ENCODE peak calls at places on chromosomes 13 and 19, in ten cellular contexts. One of them, this sample, is unnamed.

GRCh38 chr19:8064866-8065486 is 12.4 kb downstream of the CCL25 start:
- DNase-seq in astrocyte: no peak
- DNase-seq in aorta: no peak
- DNase-seq in type B pancreatic cell: no peak
- DNase-seq in activated naive CD8-positive, alpha-beta T cell treated with anti-CD3 and anti-CD28 coated beads, Interleukin-2, amount 50 U/mL, for 24 hours: no peak
- DNase-seq in activated CD8-positive, alpha-beta memory T cell treated with anti-CD3 and anti-CD28 coated beads for 1 hour: no peak
- DNase-seq in skeletal muscle cell: no peak
- DNase-seq in NCI-H2107: no peak
- DNase-seq in stimulated activated CD4-positive, alpha-beta T cell treated with anti-CD3 and anti-CD28 coated beads, Interleukin-15, amount 100 ng/mL, for 24 hours: no peak
- DNase-seq in A172: no peak
- DNase-seq in this sample: no peak

GRCh38 chr13:96966415-96967102 is 27.7 kb downstream of the OXGR1 start:
- DNase-seq in activated CD8-positive, alpha-beta memory T cell treated with anti-CD3 and anti-CD28 coated beads for 1 hour: no peak
- DNase-seq in type B pancreatic cell: no peak
- DNase-seq in astrocyte: no peak
- DNase-seq in stimulated activated CD4-positive, alpha-beta T cell treated with anti-CD3 and anti-CD28 coated beads, Interleukin-15, amount 100 ng/mL, for 24 hours: no peak
- DNase-seq in aorta: no peak
- DNase-seq in A172: no peak
- DNase-seq in skeletal muscle cell: no peak
- DNase-seq in NCI-H2107: no peak
- DNase-seq in activated naive CD8-positive, alpha-beta T cell treated with anti-CD3 and anti-CD28 coated beads, Interleukin-2, amount 50 U/mL, for 24 hours: no peak
- DNase-seq in this sample: no peak

GRCh38 chr19:5078179-5078578 is 109.3 kb downstream of the KDM4B start:
- DNase-seq in activated CD8-positive, alpha-beta memory T cell treated with anti-CD3 and anti-CD28 coated beads for 1 hour: no peak
- DNase-seq in astrocyte: no peak
- DNase-seq in aorta: no peak
- DNase-seq in NCI-H2107: no peak
- DNase-seq in skeletal muscle cell: no peak
- DNase-seq in type B pancreatic cell: no peak
- DNase-seq in stimulated activated CD4-positive, alpha-beta T cell treated with anti-CD3 and anti-CD28 coated beads, Interleukin-15, amount 100 ng/mL, for 24 hours: no peak
- DNase-seq in A172: no peak
- DNase-seq in activated naive CD8-positive, alpha-beta T cell treated with anti-CD3 and anti-CD28 coated beads, Interleukin-2, amount 50 U/mL, for 24 hours: no peak
- DNase-seq in this sample: no peak

GRCh38 chr13:62678039-62678438 is 1262.4 kb upstream of the PCDH20 start:
- DNase-seq in stimulated activated CD4-positive, alpha-beta T cell treated with anti-CD3 and anti-CD28 coated beads, Interleukin-15, amount 100 ng/mL, for 24 hours: no peak
- DNase-seq in A172: peak
- DNase-seq in type B pancreatic cell: no peak
- DNase-seq in activated CD8-positive, alpha-beta memory T cell treated with anti-CD3 and anti-CD28 coated beads for 1 hour: no peak
- DNase-seq in NCI-H2107: no peak
- DNase-seq in aorta: no peak
- DNase-seq in astrocyte: no peak
- DNase-seq in activated naive CD8-positive, alpha-beta T cell treated with anti-CD3 and anti-CD28 coated beads, Interleukin-2, amount 50 U/mL, for 24 hours: no peak
- DNase-seq in skeletal muscle cell: no peak
- DNase-seq in this sample: no peak

GRCh38 chr13:52128714-52129700 is at the start of gene NEK5:
- DNase-seq in skeletal muscle cell: no peak
- DNase-seq in NCI-H2107: peak
- DNase-seq in stimulated activated CD4-positive, alpha-beta T cell treated with anti-CD3 and anti-CD28 coated beads, Interleukin-15, amount 100 ng/mL, for 24 hours: peak
- DNase-seq in A172: peak
- DNase-seq in aorta: peak
- DNase-seq in activated CD8-positive, alpha-beta memory T cell treated with anti-CD3 and anti-CD28 coated beads for 1 hour: peak
- DNase-seq in type B pancreatic cell: peak
- DNase-seq in astrocyte: peak
- DNase-seq in activated naive CD8-positive, alpha-beta T cell treated with anti-CD3 and anti-CD28 coated beads, Interleukin-2, amount 50 U/mL, for 24 hours: peak
- DNase-seq in this sample: peak

GRCh38 chr13:29369060-29369743 is 226.3 kb downstream of the SLC7A1 start:
- DNase-seq in astrocyte: peak
- DNase-seq in A172: peak
- DNase-seq in activated naive CD8-positive, alpha-beta T cell treated with anti-CD3 and anti-CD28 coated beads, Interleukin-2, amount 50 U/mL, for 24 hours: no peak
- DNase-seq in stimulated activated CD4-positive, alpha-beta T cell treated with anti-CD3 and anti-CD28 coated beads, Interleukin-15, amount 100 ng/mL, for 24 hours: no peak
- DNase-seq in skeletal muscle cell: peak
- DNase-seq in aorta: no peak
- DNase-seq in activated CD8-positive, alpha-beta memory T cell treated with anti-CD3 and anti-CD28 coated beads for 1 hour: no peak
- DNase-seq in NCI-H2107: no peak
- DNase-seq in type B pancreatic cell: no peak
- DNase-seq in this sample: peak

GRCh38 chr13:50846861-50847475 is 3.5 kb upstream of the DLEU7 start:
- DNase-seq in NCI-H2107: no peak
- DNase-seq in type B pancreatic cell: no peak
- DNase-seq in activated CD8-positive, alpha-beta memory T cell treated with anti-CD3 and anti-CD28 coated beads for 1 hour: no peak
- DNase-seq in aorta: no peak
- DNase-seq in skeletal muscle cell: no peak
- DNase-seq in stimulated activated CD4-positive, alpha-beta T cell treated with anti-CD3 and anti-CD28 coated beads, Interleukin-15, amount 100 ng/mL, for 24 hours: no peak
- DNase-seq in A172: no peak
- DNase-seq in activated naive CD8-positive, alpha-beta T cell treated with anti-CD3 and anti-CD28 coated beads, Interleukin-2, amount 50 U/mL, for 24 hours: no peak
- DNase-seq in astrocyte: no peak
- DNase-seq in this sample: no peak

GRCh38 chr13:30235206-30235605 is 72.1 kb downstream of the KATNAL1 start:
- DNase-seq in skeletal muscle cell: no peak
- DNase-seq in type B pancreatic cell: no peak
- DNase-seq in NCI-H2107: no peak
- DNase-seq in astrocyte: no peak
- DNase-seq in A172: no peak
- DNase-seq in aorta: no peak
- DNase-seq in stimulated activated CD4-positive, alpha-beta T cell treated with anti-CD3 and anti-CD28 coated beads, Interleukin-15, amount 100 ng/mL, for 24 hours: no peak
- DNase-seq in activated naive CD8-positive, alpha-beta T cell treated with anti-CD3 and anti-CD28 coated beads, Interleukin-2, amount 50 U/mL, for 24 hours: no peak
- DNase-seq in activated CD8-positive, alpha-beta memory T cell treated with anti-CD3 and anti-CD28 coated beads for 1 hour: no peak
- DNase-seq in this sample: no peak

GRCh38 chr13:101985321-101985720 is 416.5 kb downstream of the FGF14 start:
- DNase-seq in NCI-H2107: no peak
- DNase-seq in type B pancreatic cell: no peak
- DNase-seq in aorta: no peak
- DNase-seq in skeletal muscle cell: no peak
- DNase-seq in activated naive CD8-positive, alpha-beta T cell treated with anti-CD3 and anti-CD28 coated beads, Interleukin-2, amount 50 U/mL, for 24 hours: no peak
- DNase-seq in astrocyte: peak
- DNase-seq in activated CD8-positive, alpha-beta memory T cell treated with anti-CD3 and anti-CD28 coated beads for 1 hour: no peak
- DNase-seq in stimulated activated CD4-positive, alpha-beta T cell treated with anti-CD3 and anti-CD28 coated beads, Interleukin-15, amount 100 ng/mL, for 24 hours: no peak
- DNase-seq in A172: peak
- DNase-seq in this sample: no peak

This sample was measured in AG20443.